ENCODE peak calls at places on chromosome 12, in six cellular contexts. One of them, this sample, is unnamed.

GRCh38 chr12:54282949-54283593 is 2.5 kb downstream of the HNRNPA1 start:
- DNase-seq in astrocyte of the cerebellum: no peak
- DNase-seq in lower leg skin: no peak
- DNase-seq in natural killer cell: no peak
- DNase-seq in colonic mucosa: peak
- DNase-seq in retinal pigment epithelial cell: no peak
- DNase-seq in this sample: no peak

GRCh38 chr12:15982471-15982870 is 71.3 kb downstream of the DERA start:
- DNase-seq in astrocyte of the cerebellum: peak
- DNase-seq in lower leg skin: no peak
- DNase-seq in retinal pigment epithelial cell: no peak
- DNase-seq in colonic mucosa: no peak
- DNase-seq in natural killer cell: no peak
- DNase-seq in this sample: no peak

GRCh38 chr12:6549379-6550151 is 6.3 kb downstream of the IFFO1 start:
- DNase-seq in astrocyte of the cerebellum: no peak
- DNase-seq in retinal pigment epithelial cell: no peak
- DNase-seq in lower leg skin: no peak
- DNase-seq in colonic mucosa: no peak
- DNase-seq in natural killer cell: no peak
- DNase-seq in this sample: no peak

GRCh38 chr12:1619599-1619998 is 9.4 kb upstream of the WNT5B start:
- DNase-seq in lower leg skin: peak
- DNase-seq in astrocyte of the cerebellum: no peak
- DNase-seq in natural killer cell: no peak
- DNase-seq in colonic mucosa: no peak
- DNase-seq in retinal pigment epithelial cell: no peak
- DNase-seq in this sample: no peak

GRCh38 chr12:106866426-106867080 is 89.2 kb upstream of the TMEM263 start:
- DNase-seq in astrocyte of the cerebellum: peak
- DNase-seq in colonic mucosa: no peak
- DNase-seq in retinal pigment epithelial cell: no peak
- DNase-seq in natural killer cell: no peak
- DNase-seq in lower leg skin: no peak
- DNase-seq in this sample: no peak

GRCh38 chr12:127728285-127728684 is 538.7 kb upstream of the TMEM132C start:
- DNase-seq in lower leg skin: no peak
- DNase-seq in natural killer cell: no peak
- DNase-seq in retinal pigment epithelial cell: no peak
- DNase-seq in colonic mucosa: no peak
- DNase-seq in astrocyte of the cerebellum: no peak
- DNase-seq in this sample: no peak

GRCh38 chr12:113866496-113866895 is 99.6 kb downstream of the RBM19 start:
- DNase-seq in retinal pigment epithelial cell: no peak
- DNase-seq in colonic mucosa: no peak
- DNase-seq in natural killer cell: no peak
- DNase-seq in lower leg skin: no peak
- DNase-seq in astrocyte of the cerebellum: no peak
- DNase-seq in this sample: no peak

GRCh38 chr12:26828315-26828714 is 4.7 kb downstream of the ITPR2 start:
- DNase-seq in colonic mucosa: no peak
- DNase-seq in retinal pigment epithelial cell: no peak
- DNase-seq in lower leg skin: no peak
- DNase-seq in natural killer cell: no peak
- DNase-seq in astrocyte of the cerebellum: no peak
- DNase-seq in this sample: no peak

GRCh38 chr12:19154696-19155095 is 25.2 kb downstream of the PLEKHA5 start:
- DNase-seq in colonic mucosa: no peak
- DNase-seq in natural killer cell: no peak
- DNase-seq in retinal pigment epithelial cell: no peak
- DNase-seq in lower leg skin: no peak
- DNase-seq in astrocyte of the cerebellum: no peak
- DNase-seq in this sample: no peak

GRCh38 chr12:53543539-53543938 is 36.3 kb upstream of the NPFF start:
- DNase-seq in colonic mucosa: peak
- DNase-seq in astrocyte of the cerebellum: peak
- DNase-seq in retinal pigment epithelial cell: no peak
- DNase-seq in lower leg skin: peak
- DNase-seq in natural killer cell: no peak
- DNase-seq in this sample: peak

GRCh38 chr12:27555928-27556778 is 32.1 kb downstream of the PPFIBP1 start:
- DNase-seq in lower leg skin: no peak
- DNase-seq in natural killer cell: no peak
- DNase-seq in retinal pigment epithelial cell: no peak
- DNase-seq in astrocyte of the cerebellum: peak
- DNase-seq in colonic mucosa: no peak
- DNase-seq in this sample: no peak

GRCh38 chr12:112261559-112261958 is 120.7 kb downstream of the HECTD4 start:
- DNase-seq in astrocyte of the cerebellum: no peak
- DNase-seq in colonic mucosa: no peak
- DNase-seq in natural killer cell: no peak
- DNase-seq in lower leg skin: no peak
- DNase-seq in retinal pigment epithelial cell: no peak
- DNase-seq in this sample: no peak

GRCh38 chr12:38850463-38850862 is 54.9 kb downstream of the CPNE8 start:
- DNase-seq in retinal pigment epithelial cell: no peak
- DNase-seq in lower leg skin: no peak
- DNase-seq in colonic mucosa: no peak
- DNase-seq in natural killer cell: no peak
- DNase-seq in astrocyte of the cerebellum: no peak
- DNase-seq in this sample: no peak

GRCh38 chr12:63989301-63989845 is 144.9 kb downstream of the SRGAP1 start:
- DNase-seq in natural killer cell: no peak
- DNase-seq in lower leg skin: no peak
- DNase-seq in retinal pigment epithelial cell: no peak
- DNase-seq in astrocyte of the cerebellum: peak
- DNase-seq in colonic mucosa: no peak
- DNase-seq in this sample: no peak

GRCh38 chr12:21659383-21659782 is 1.7 kb upstream of the LDHB start:
- DNase-seq in retinal pigment epithelial cell: no peak
- DNase-seq in lower leg skin: no peak
- DNase-seq in colonic mucosa: no peak
- DNase-seq in astrocyte of the cerebellum: no peak
- DNase-seq in natural killer cell: no peak
- DNase-seq in this sample: no peak

GRCh38 chr12:72610854-72611358 is 338.7 kb downstream of the TRHDE start:
- DNase-seq in lower leg skin: no peak
- DNase-seq in retinal pigment epithelial cell: no peak
- DNase-seq in natural killer cell: no peak
- DNase-seq in astrocyte of the cerebellum: no peak
- DNase-seq in colonic mucosa: no peak
- DNase-seq in this sample: no peak

GRCh38 chr12:45918818-45919217 is 71.6 kb downstream of the SCAF11 start:
- DNase-seq in astrocyte of the cerebellum: no peak
- DNase-seq in natural killer cell: no peak
- DNase-seq in colonic mucosa: no peak
- DNase-seq in lower leg skin: no peak
- DNase-seq in retinal pigment epithelial cell: no peak
- DNase-seq in this sample: no peak

GRCh38 chr12:76010732-76011458 is 20.7 kb downstream of the PHLDA1 start:
- DNase-seq in natural killer cell: no peak
- DNase-seq in astrocyte of the cerebellum: no peak
- DNase-seq in colonic mucosa: no peak
- DNase-seq in lower leg skin: no peak
- DNase-seq in retinal pigment epithelial cell: no peak
- DNase-seq in this sample: no peak

GRCh38 chr12:98724384-98725155 is 79.5 kb downstream of the APAF1 start:
- DNase-seq in retinal pigment epithelial cell: no peak
- DNase-seq in colonic mucosa: no peak
- DNase-seq in natural killer cell: no peak
- DNase-seq in lower leg skin: no peak
- DNase-seq in astrocyte of the cerebellum: no peak
- DNase-seq in this sample: no peak

GRCh38 chr12:85725991-85726390 is 110.2 kb downstream of the RASSF9 start:
- DNase-seq in lower leg skin: no peak
- DNase-seq in retinal pigment epithelial cell: no peak
- DNase-seq in colonic mucosa: no peak
- DNase-seq in natural killer cell: no peak
- DNase-seq in astrocyte of the cerebellum: no peak
- DNase-seq in this sample: no peak
- TF ChIP-seq CTCF in lower leg skin: no peak
- TF ChIP-seq CTCF in retinal pigment epithelial cell: no peak
- TF ChIP-seq CTCF in colonic mucosa: no peak
- TF ChIP-seq CTCF in natural killer cell: no peak
- TF ChIP-seq CTCF in astrocyte of the cerebellum: peak
- TF ChIP-seq CTCF in this sample: no peak

DNA sequence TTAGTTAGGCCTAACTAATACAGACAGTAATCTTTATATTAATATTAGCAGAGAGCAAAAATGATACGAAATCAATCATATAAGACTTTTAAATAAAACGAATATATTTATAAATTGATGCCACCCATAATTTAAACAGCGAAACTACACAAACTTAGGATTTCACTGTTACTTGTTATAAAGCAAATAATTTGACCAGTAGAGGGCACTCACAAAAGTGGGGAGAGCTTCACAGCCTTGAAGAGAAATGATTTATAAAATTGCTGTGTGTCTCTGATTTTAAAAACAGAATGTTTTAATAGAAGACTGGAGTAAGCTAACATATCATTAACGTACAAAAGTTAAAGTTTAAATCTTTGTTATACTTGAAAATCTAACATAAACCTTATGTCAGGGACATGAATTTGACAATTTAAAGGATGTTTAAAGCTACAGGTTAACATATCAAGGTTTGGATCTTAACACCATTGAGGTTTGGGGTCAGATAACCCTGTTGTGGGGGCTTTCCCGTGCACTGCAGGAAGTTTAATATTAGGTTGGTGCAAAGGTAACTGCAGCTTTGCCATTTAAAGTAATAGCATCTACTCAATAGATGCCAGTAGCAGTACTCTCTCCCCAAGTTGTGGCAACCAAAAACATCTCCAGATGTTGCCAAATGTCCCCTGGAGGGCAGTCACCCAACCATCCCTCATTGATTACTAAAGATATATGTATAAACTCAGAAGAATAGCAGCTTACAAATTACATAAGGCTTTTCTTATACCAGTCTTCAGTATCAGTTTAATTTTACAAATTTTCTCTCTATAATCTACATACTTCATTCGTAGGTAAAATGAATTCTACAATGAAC is 9.3 kb downstream of the KRAS start:
- DNase-seq in retinal pigment epithelial cell: no peak
- DNase-seq in natural killer cell: no peak
- DNase-seq in lower leg skin: no peak
- DNase-seq in astrocyte of the cerebellum: peak
- DNase-seq in colonic mucosa: no peak
- DNase-seq in this sample: no peak
- TF ChIP-seq CTCF in retinal pigment epithelial cell: peak
- TF ChIP-seq CTCF in natural killer cell: peak
- TF ChIP-seq CTCF in lower leg skin: no peak
- TF ChIP-seq CTCF in astrocyte of the cerebellum: peak
- TF ChIP-seq CTCF in colonic mucosa: peak
- TF ChIP-seq CTCF in this sample: peak

DNA sequence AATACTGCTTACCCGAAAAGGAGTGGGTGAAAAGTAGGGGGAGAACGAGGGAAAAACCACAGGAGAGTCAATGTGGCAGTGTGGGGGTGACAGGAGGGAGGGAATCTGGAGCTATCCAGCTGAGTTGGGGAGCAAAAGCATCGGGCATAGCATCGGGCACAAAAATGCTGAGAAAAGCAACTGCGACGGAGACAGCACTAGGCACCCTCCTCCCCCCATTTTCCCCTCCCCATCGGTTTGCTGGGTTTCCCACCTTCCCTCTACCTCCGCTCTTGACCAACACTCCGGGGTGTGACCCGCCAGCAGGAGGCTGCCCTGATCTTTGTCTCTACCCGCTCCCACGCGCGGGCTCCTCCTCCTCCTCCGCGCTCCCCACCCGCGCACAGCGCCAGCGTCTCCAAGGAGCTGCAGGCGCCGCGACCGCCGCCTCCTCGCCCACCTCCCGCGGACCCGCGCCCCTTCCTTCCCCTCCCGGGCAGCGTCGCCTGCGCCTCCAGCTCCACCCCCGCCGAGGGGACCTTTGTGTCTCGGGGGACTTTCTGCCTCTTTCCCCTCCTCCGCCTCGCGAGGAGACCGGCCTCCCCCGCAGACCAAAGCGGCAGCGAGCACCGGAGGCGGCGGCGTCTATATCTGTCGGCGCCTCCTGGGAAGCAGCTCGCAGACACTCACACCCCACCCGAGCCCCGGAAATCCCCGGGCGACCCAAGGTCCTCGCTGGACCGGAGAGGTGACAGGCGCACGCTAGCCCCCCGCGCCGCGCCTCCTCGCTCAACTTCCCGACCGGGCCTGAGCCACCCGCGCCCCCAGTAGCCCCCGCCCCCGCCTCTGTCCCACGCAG is 939 bp downstream of the CDK17 start:
- DNase-seq in astrocyte of the cerebellum: no peak
- DNase-seq in lower leg skin: peak
- DNase-seq in colonic mucosa: peak
- DNase-seq in retinal pigment epithelial cell: no peak
- DNase-seq in natural killer cell: peak
- DNase-seq in this sample: peak
- TF ChIP-seq CTCF in astrocyte of the cerebellum: no peak
- TF ChIP-seq CTCF in lower leg skin: no peak
- TF ChIP-seq CTCF in colonic mucosa: no peak
- TF ChIP-seq CTCF in retinal pigment epithelial cell: peak
- TF ChIP-seq CTCF in natural killer cell: no peak
- TF ChIP-seq CTCF in this sample: peak

GRCh38 chr12:130013771-130014484 is 110.1 kb upstream of the TMEM132D start:
- DNase-seq in retinal pigment epithelial cell: no peak
- DNase-seq in natural killer cell: peak
- DNase-seq in colonic mucosa: peak
- DNase-seq in lower leg skin: peak
- DNase-seq in astrocyte of the cerebellum: peak
- DNase-seq in this sample: no peak
- TF ChIP-seq CTCF in retinal pigment epithelial cell: peak
- TF ChIP-seq CTCF in natural killer cell: peak
- TF ChIP-seq CTCF in colonic mucosa: peak
- TF ChIP-seq CTCF in lower leg skin: no peak
- TF ChIP-seq CTCF in astrocyte of the cerebellum: peak
- TF ChIP-seq CTCF in this sample: peak

DNA sequence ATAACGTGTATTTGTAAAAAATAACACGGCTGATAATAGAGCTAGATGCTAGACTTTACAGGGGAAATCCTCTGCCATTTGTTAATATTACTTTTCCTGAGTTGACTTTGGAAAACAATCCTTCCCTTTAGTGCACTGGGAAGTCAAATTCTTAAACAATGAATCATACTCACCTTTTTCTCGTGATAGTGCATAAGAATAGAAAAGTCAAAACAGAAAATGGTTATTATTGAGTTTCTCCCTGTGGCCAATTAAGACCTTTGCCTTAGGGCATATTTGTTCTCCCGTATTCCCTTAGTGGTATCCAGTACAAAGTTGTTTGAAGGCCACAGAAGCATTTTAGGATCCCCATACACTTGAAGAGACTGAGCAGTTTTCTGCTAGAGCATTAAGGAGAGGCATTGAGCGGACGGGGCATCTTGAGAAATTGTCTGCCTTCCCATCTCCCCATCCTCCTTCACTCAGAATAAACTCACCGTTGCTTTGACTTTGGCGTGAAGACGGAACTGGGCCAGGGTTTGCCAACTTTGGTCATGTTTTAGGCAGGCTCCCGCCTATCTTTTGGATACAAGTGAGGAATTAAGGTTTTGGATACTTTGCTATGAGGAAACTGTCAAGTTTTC is 171.3 kb downstream of the TMTC2 start:
- DNase-seq in natural killer cell: no peak
- DNase-seq in lower leg skin: no peak
- DNase-seq in astrocyte of the cerebellum: no peak
- DNase-seq in retinal pigment epithelial cell: no peak
- DNase-seq in colonic mucosa: no peak
- DNase-seq in this sample: no peak
- TF ChIP-seq CTCF in natural killer cell: no peak
- TF ChIP-seq CTCF in lower leg skin: no peak
- TF ChIP-seq CTCF in astrocyte of the cerebellum: no peak
- TF ChIP-seq CTCF in retinal pigment epithelial cell: no peak
- TF ChIP-seq CTCF in colonic mucosa: no peak
- TF ChIP-seq CTCF in this sample: no peak

This sample was measured in osteocyte.